ENCODE peak calls at places on chromosomes 12 and 14, in ten cellular contexts. P is CD8-positive, alpha-beta T cell; R is kidney epithelial cell; Y is adrenal gland; M is OCI-LY7; J is fibroblast of villous mesenchyme; I is PC-9; Q is K562; E is mammary epithelial cell; H is hepatocyte. T is an unnamed sample.
A peak's percentile ranks its signal among the peaks of the same experiment; 100 is the strongest.

GRCh38 chr14:59130472-59130871 is 58.0 kb upstream of the DAAM1 start:
- DNase-seq in I (no peak), Q (no peak), E (no peak), H (no peak), Y (no peak), M (no peak), J (no peak), R (no peak), P (no peak), T (no peak)

GRCh38 chr12:10618338-10618987 is 5.1 kb upstream of the MAGOHB start:
- DNase-seq in J (peak; percentile 20), Q (peak; percentile 34), R (peak; percentile 63), E (peak; percentile 79), Y (no peak), M (no peak), I (peak; percentile 76), H (no peak), P (no peak), T (no peak)

GRCh38 chr14:69693145-69693544 is 73.8 kb upstream of the SRSF5 start:
- DNase-seq in Q (no peak), I (no peak), E (no peak), M (peak; percentile 89), R (no peak), H (no peak), J (no peak), Y (no peak), P (no peak), T (no peak)

GRCh38 chr14:94056579-94057308 is 24.3 kb downstream of the DDX24 start:
- DNase-seq in I (no peak), Y (no peak), R (no peak), J (peak; percentile 44), M (no peak), Q (no peak), E (no peak), H (no peak), P (no peak), T (peak; percentile 30)

GRCh38 chr12:49609875-49610154 is 4.4 kb upstream of the FAM186B start:
- DNase-seq in Q (no peak), J (no peak), I (no peak), H (no peak), M (peak; percentile 18), Y (no peak), R (no peak), P (no peak), E (peak; percentile 32), T (no peak)

GRCh38 chr14:58701156-58701555 is 63.4 kb downstream of the DACT1 start:
- DNase-seq in Q (no peak), I (no peak), Y (no peak), R (no peak), P (no peak), H (no peak), M (no peak), E (no peak), J (no peak), T (no peak)

GRCh38 chr14:50023671-50024490 is 92.5 kb downstream of the VCPKMT start:
- DNase-seq in M (no peak), R (no peak), J (peak; percentile 69), H (no peak), Q (no peak), Y (no peak), I (no peak), P (no peak), E (peak; percentile 87), T (no peak)

GRCh38 chr12:93850476-93850875 is 173.3 kb downstream of the CRADD start:
- DNase-seq in M (no peak), R (no peak), H (no peak), Y (no peak), P (no peak), J (no peak), I (no peak), E (no peak), Q (no peak), T (no peak)

GRCh38 chr14:99402283-99402648 is 78.4 kb downstream of the SETD3 start:
- DNase-seq in I (no peak), H (no peak), J (no peak), P (no peak), Q (no peak), Y (no peak), R (no peak), E (no peak), M (no peak), T (no peak)

GRCh38 chr14:39614292-39614923 is 182.2 kb upstream of the FBXO33 start:
- DNase-seq in M (no peak), E (no peak), I (no peak), R (no peak), Q (no peak), H (no peak), J (no peak), Y (no peak), P (no peak), T (no peak)

GRCh38 chr12:91074851-91075250 is 17.0 kb upstream of the KERA start:
- DNase-seq in P (no peak), Q (no peak), M (no peak), J (no peak), E (no peak), H (no peak), R (no peak), I (no peak), Y (no peak), T (no peak)

GRCh38 chr12:57280234-57281062 is 29.5 kb upstream of the STAC3 start:
- DNase-seq in J (peak; percentile 83), Q (peak; percentile 89), E (peak; percentile 89), Y (peak; percentile 48), R (peak; percentile 94), P (peak; percentile 76), I (peak; percentile 82), M (peak; percentile 69), H (peak; percentile 88), T (peak; percentile 72)

GRCh38 chr14:99015833-99016232 is 256.2 kb downstream of the BCL11B start:
- DNase-seq in H (no peak), M (no peak), Y (no peak), Q (no peak), P (no peak), I (no peak), J (no peak), E (no peak), R (no peak), T (no peak)

GRCh38 chr12:8648598-8649205 is 13.9 kb downstream of the MFAP5 start:
- DNase-seq in P (peak; percentile 26), M (peak; percentile 63), E (no peak), J (no peak), R (no peak), I (no peak), H (no peak), Q (no peak), Y (no peak), T (peak; percentile 95)

DNA sequence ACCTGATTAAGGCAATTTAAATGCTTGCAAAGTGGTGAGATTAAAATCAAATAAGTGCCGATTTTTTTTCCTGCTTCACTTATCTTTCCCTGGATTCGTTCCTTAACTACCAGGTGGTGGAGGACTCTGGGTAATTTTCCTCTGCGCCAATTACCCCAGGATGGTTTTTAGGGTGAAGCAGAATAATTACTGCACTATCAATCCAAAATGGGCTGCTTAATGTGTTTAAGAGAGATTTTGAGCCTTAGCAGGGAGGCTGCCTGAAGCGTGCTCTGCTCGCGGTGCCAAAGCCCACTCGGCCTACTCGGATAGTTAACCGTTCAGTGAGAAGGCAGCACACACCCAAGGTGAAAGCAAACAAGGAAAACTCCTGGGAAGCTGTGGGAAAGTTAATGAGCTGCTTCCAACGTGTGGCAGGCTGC is 274.9 kb upstream of the LMO3 start:
- DNase-seq in J (no peak), E (no peak), H (peak; percentile 8), Y (no peak), M (no peak), R (no peak), Q (no peak), P (no peak), I (no peak), T (no peak)
- H3K4me3 ChIP-seq in J (no peak overlapping the region), E (no peak overlapping the region), H (no peak overlapping the region), Y (no peak overlapping the region), M (no peak overlapping the region), R (no peak overlapping the region), Q (no peak overlapping the region), P (no peak overlapping the region), I (no peak overlapping the region), T (no peak overlapping the region)

DNA sequence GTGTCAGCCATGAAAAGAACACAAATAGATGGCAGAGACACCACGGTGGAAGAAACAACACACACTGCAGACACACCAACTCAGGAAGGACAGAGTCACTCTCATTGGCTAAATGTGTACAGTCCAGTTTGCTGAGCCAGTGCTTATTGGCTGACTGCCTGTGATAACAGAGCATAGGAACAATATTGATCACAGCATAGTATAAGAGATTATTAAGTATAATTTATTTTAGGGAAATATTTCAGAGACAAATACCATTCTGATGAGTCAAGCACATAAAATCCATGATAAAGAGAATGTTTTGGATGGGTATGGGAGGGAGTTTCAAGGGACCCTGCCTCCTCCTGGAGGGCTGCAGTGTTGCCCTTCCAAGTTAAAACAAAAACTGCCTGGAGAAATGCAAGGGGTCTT is 50.9 kb downstream of the BTG1 start:
- DNase-seq in M (no peak), I (no peak), E (no peak), Q (no peak), H (no peak), J (no peak), R (no peak), P (no peak), Y (no peak), T (no peak)
- TF ChIP-seq CTCF in M (peak; percentile 8), I (no peak), E (no peak), Q (no peak), H (no peak), J (peak; percentile 29), R (no peak), P (no peak), Y (no peak), T (no peak)

GRCh38 chr14:100586153-100586519 is 1.1 kb downstream of the BEGAIN start:
- DNase-seq in I (no peak), Y (no peak), M (no peak), H (no peak), Q (no peak), E (no peak), R (no peak), P (no peak), J (no peak), T (no peak)
- H3K4me3 ChIP-seq in I (no peak overlapping the region), Y (no peak overlapping the region), M (no peak overlapping the region), H (no peak overlapping the region), Q (no peak overlapping the region), E (peak overlapping the region; percentile 60), R (peak overlapping the region; percentile 47), P (peak overlapping the region; percentile 41), J (peak overlapping the region; percentile 41), T (no peak overlapping the region)

GRCh38 chr12:64824130-64824499 is 332 bp upstream of the TBC1D30 start:
- DNase-seq in H (no peak), I (no peak), E (no peak), M (no peak), J (no peak), R (no peak), Q (no peak), Y (no peak), P (no peak), T (no peak)

GRCh38 chr12:64820593-64820992 is 3.9 kb upstream of the TBC1D30 start:
- DNase-seq in R (no peak), Q (no peak), M (no peak), I (no peak), J (no peak), P (no peak), Y (no peak), H (no peak), E (no peak), T (no peak)

GRCh38 chr12:64821116-64821630 is 3.3 kb upstream of the TBC1D30 start:
- DNase-seq in P (no peak), H (no peak), I (no peak), M (no peak), E (no peak), Q (no peak), J (no peak), Y (no peak), R (no peak), T (no peak)

GRCh38 chr12:64824500-64825142 is at the start of gene TBC1D30:
- DNase-seq in I (no peak), R (no peak), Y (peak; percentile 33), P (no peak), H (peak; percentile 37), M (no peak), E (no peak), J (no peak), Q (no peak), T (no peak)

GRCh38 chr12:64819816-64820402 is 4.5 kb upstream of the TBC1D30 start:
- DNase-seq in M (no peak), E (no peak), Y (no peak), R (no peak), I (no peak), P (no peak), J (no peak), H (no peak), Q (no peak), T (no peak)
- TF ChIP-seq CTCF in M (no peak), E (no peak), Y (no peak), R (no peak), I (no peak), P (no peak), J (no peak), H (no peak), Q (no peak), T (no peak)

T was measured in GM12864.